ENCODE peak calls at places on chromosome 7, in four cellular contexts. F is HepG2, H is GM12878, N is K562. B is an unnamed sample.

GRCh38 chr7:115630049-115630448 is 400.5 kb downstream of the TFEC start:
- DNase-seq in F (no peak), H (no peak), N (no peak), B (no peak)

GRCh38 chr7:158251061-158251965 is 336.3 kb downstream of the PTPRN2 start:
- DNase-seq in F (no peak), H (no peak), N (no peak), B (peak; percentile 3)

GRCh38 chr7:41881313-41882130 is 178.6 kb upstream of the INHBA start:
- DNase-seq in F (no peak), H (peak; percentile 98), N (no peak), B (no peak)

GRCh38 chr7:47400001-47400400 is 181.9 kb downstream of the TNS3 start:
- DNase-seq in F (no peak), H (no peak), N (no peak), B (no peak)

GRCh38 chr7:7228967-7229366 is 46.6 kb downstream of the C1GALT1 start:
- DNase-seq in F (no peak), H (no peak), N (no peak), B (no peak)

GRCh38 chr7:55536619-55537457 is 35.5 kb downstream of the VOPP1 start:
- DNase-seq in F (no peak), H (no peak), N (no peak), B (no peak)

GRCh38 chr7:102080003-102080361 is 206.7 kb upstream of the SH2B2 start:
- DNase-seq in F (no peak), H (no peak), N (peak; percentile 18), B (no peak)

GRCh38 chr7:50333266-50333665 is 28.8 kb downstream of the IKZF1 start:
- DNase-seq in F (no peak), H (no peak), N (no peak), B (no peak)

GRCh38 chr7:106329971-106330733 is 45.4 kb upstream of the NAMPT start:
- DNase-seq in F (no peak), H (no peak), N (no peak), B (no peak)

GRCh38 chr7:51649-52048 is 140.7 kb upstream of the FAM20C start:
- DNase-seq in F (no peak), H (no peak), N (no peak), B (no peak)

GRCh38 chr7:138871691-138872090 is 73.7 kb upstream of the ATP6V0A4 start:
- DNase-seq in F (no peak), H (no peak), N (no peak), B (no peak)

GRCh38 chr7:129741743-129742213 is 130.3 kb downstream of the NRF1 start:
- DNase-seq in F (no peak), H (no peak), N (no peak), B (no peak)

GRCh38 chr7:17090751-17091150 is 207.7 kb upstream of the AHR start:
- DNase-seq in F (no peak), H (no peak), N (no peak), B (no peak)

GRCh38 chr7:75966209-75966961 is 28.0 kb downstream of the TMEM120A start:
- DNase-seq in F (no peak), H (no peak), N (no peak), B (no peak)

GRCh38 chr7:1229334-1229935 is 3.2 kb upstream of the UNCX start:
- DNase-seq in F (no peak), H (no peak), N (no peak), B (peak; percentile 49)

GRCh38 chr7:155465761-155466141 is 7.8 kb downstream of the EN2 start:
- DNase-seq in F (no peak), H (no peak), N (no peak), B (no peak)

GRCh38 chr7:50610521-50611277 is 45.5 kb upstream of the DDC start:
- DNase-seq in F (no peak), H (no peak), N (no peak), B (no peak)

GRCh38 chr7:84202855-84203254 is 8.3 kb upstream of the SEMA3A start:
- DNase-seq in F (no peak), H (no peak), N (no peak), B (no peak)

GRCh38 chr7:129859188-129859587 is 93.6 kb downstream of the UBE2H start:
- DNase-seq in F (no peak), H (peak; percentile 25), N (no peak), B (no peak)

GRCh38 chr7:70210200-70210960 is 612.1 kb downstream of the AUTS2 start:
- DNase-seq in F (no peak), H (no peak), N (no peak), B (no peak)

GRCh38 chr7:123712619-123713018 is 36.2 kb downstream of the WASL start:
- DNase-seq in F (no peak), H (no peak), N (no peak), B (no peak)

GRCh38 chr7:142788303-142789286 is 17.8 kb downstream of the PRSS2 start:
- DNase-seq in F (no peak), H (no peak), N (no peak), B (no peak)
- TF ChIP-seq NR2C2 in F (no peak), H (no peak), N (no peak), B (no peak)

GRCh38 chr7:33722383-33723096 is 182.8 kb upstream of the BMPER start:
- DNase-seq in F (peak; percentile 27), H (no peak), N (no peak), B (no peak)
- TF ChIP-seq NR2C2 in F (no peak), H (no peak), N (no peak), B (no peak)

GRCh38 chr7:141073173-141073640 is 657 bp upstream of the TMEM178B start:
- DNase-seq in F (peak; percentile 3), H (no peak), N (no peak), B (peak; percentile 66)

GRCh38 chr7:141073641-141074161 is at the start of gene TMEM178B:
- DNase-seq in F (no peak), H (no peak), N (no peak), B (no peak)

GRCh38 chr7:141074997-141075396 is 1.1 kb downstream of the TMEM178B start:
- DNase-seq in F (no peak), H (no peak), N (no peak), B (no peak)

GRCh38 chr7:141072548-141073172 is 1.2 kb upstream of the TMEM178B start:
- DNase-seq in F (no peak), H (no peak), N (no peak), B (peak; percentile 55)

DNA sequence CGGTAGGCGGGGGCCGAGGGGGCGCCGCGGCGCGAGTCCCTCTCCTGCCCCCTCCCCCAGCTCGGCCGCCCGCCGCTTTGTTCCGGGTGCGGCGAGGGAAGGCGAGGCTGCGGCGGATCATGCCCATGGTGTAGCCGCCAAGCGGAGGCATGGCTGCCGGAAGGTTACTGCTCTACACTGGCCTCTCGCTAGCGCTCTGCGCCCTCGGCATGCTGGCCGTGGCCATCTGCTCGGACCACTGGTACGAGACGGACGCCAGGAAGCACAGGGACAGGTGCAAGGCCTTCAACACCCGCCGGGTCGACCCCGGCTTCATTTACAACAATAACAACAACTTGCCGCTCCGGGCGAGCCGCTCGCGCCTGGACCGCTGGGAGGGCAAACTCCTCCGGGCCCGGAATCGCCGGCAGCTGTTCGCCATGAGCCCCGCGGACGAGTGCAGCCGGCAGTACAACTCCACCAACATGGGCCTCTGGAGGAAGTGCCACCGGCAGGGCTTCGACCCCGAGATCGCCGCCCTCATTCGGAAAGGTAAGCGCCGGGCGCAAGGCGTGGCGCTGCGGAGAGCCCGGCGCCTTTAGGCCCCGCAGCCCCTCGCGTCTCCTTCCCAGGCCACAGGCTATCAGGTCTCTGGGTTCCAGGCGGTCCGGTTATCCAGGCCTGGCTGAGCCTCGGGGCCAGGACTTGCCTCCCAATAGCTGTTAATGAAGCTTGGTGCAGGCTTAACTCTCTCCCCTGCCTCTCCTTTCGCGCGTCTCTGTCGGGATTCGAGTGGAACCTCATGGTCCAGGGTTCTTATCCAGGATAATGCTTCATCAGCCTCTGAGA is 512 bp downstream of the TMEM178B start:
- DNase-seq in F (no peak), H (no peak), N (no peak), B (peak; percentile 61)
- TF ChIP-seq NR2C2 in F (no peak), H (no peak), N (no peak), B (no peak)

GRCh38 chr7:151599401-151600227 is 79.9 kb upstream of the RHEB start:
- DNase-seq in F (no peak), H (no peak), N (no peak), B (no peak)
- TF ChIP-seq NR2C2 in F (no peak), H (no peak), N (no peak), B (no peak)